ENCODE peak calls at places on chromosomes 12 and 14, in four cellular contexts. P is cerebellum, E is activated T-cell treated with anti-CD3 and anti-CD28 coated beads for 24 hours, X is brain microvascular endothelial cell. C is an unnamed sample.

GRCh38 chr12:122079532-122080081 is 1.1 kb downstream of the MLXIP start:
- DNase-seq in P (no peak), E (no peak), X (no peak), C (no peak)

GRCh38 chr14:100164808-100165207 is 5.4 kb upstream of the DEGS2 start:
- DNase-seq in P (no peak), E (no peak), X (no peak), C (no peak)

GRCh38 chr14:47919334-47919846 is 244.0 kb upstream of the MDGA2 start:
- DNase-seq in P (no peak), E (no peak), X (no peak), C (no peak)

GRCh38 chr12:1069846-1070245 is 78.8 kb downstream of the ERC1 start:
- DNase-seq in P (no peak), E (no peak), X (no peak), C (no peak)

GRCh38 chr14:39396448-39396847 is 35.8 kb downstream of the FBXO33 start:
- DNase-seq in P (no peak), E (no peak), X (no peak), C (no peak)

GRCh38 chr14:33556382-33557121 is 394.3 kb downstream of the EGLN3 start:
- DNase-seq in P (no peak), E (no peak), X (no peak), C (no peak)

GRCh38 chr14:67768219-67768618 is 48.2 kb downstream of the ZFYVE26 start:
- DNase-seq in P (no peak), E (no peak), X (no peak), C (no peak)

GRCh38 chr14:101739446-101740141 is 21.9 kb upstream of the PPP2R5C start:
- DNase-seq in P (no peak), E (no peak), X (no peak), C (no peak)

GRCh38 chr14:103072595-103073366 is 11.2 kb upstream of the LBHD2 start:
- DNase-seq in P (no peak), E (no peak), X (no peak), C (no peak)

GRCh38 chr12:23906329-23906728 is 43.1 kb downstream of the SOX5 start:
- DNase-seq in P (no peak), E (no peak), X (peak), C (no peak)

GRCh38 chr14:24315807-24316596 is 4.7 kb downstream of the LTB4R start:
- DNase-seq in P (peak), E (no peak), X (no peak), C (no peak)

GRCh38 chr14:90194706-90195105 is 61.6 kb upstream of the PSMC1 start:
- DNase-seq in P (no peak), E (no peak), X (no peak), C (no peak)

GRCh38 chr12:106149096-106149784 is 10.5 kb upstream of the NUAK1 start:
- DNase-seq in P (no peak), E (no peak), X (no peak), C (peak)

GRCh38 chr14:88227693-88228092 is 95.4 kb downstream of the KCNK10 start:
- DNase-seq in P (no peak), E (no peak), X (no peak), C (no peak)

GRCh38 chr12:22100952-22101748 is 55.1 kb downstream of the CMAS start:
- DNase-seq in P (no peak), E (peak), X (peak), C (peak)

GRCh38 chr14:101412741-101413140 is 148.6 kb upstream of the DIO3 start:
- DNase-seq in P (no peak), E (no peak), X (no peak), C (no peak)

GRCh38 chr12:81245918-81246611 is 168.2 kb downstream of the ACSS3 start:
- DNase-seq in P (no peak), E (no peak), X (no peak), C (peak)

GRCh38 chr12:52259850-52260249 is 14.6 kb upstream of the KRT86 start:
- DNase-seq in P (no peak), E (no peak), X (no peak), C (no peak)

GRCh38 chr14:70995671-70996070 is 88.4 kb downstream of the PCNX1 start:
- DNase-seq in P (no peak), E (no peak), X (no peak), C (no peak)

GRCh38 chr12:106233011-106233410 is 14.8 kb downstream of the CKAP4 start:
- DNase-seq in P (no peak), E (no peak), X (no peak), C (no peak)

GRCh38 chr12:125564753-125565152 is 499.5 kb downstream of the AACS start:
- DNase-seq in P (no peak), E (no peak), X (no peak), C (no peak)

GRCh38 chr14:83960832-83961512 is 1569.0 kb upstream of the FLRT2 start:
- DNase-seq in P (no peak), E (no peak), X (no peak), C (no peak)

GRCh38 chr14:105386581-105387529 is 11.5 kb upstream of the TEX22 start:
- DNase-seq in P (no peak), E (no peak), X (no peak), C (no peak)

GRCh38 chr12:1936406-1937320 is 18.2 kb upstream of the CACNA2D4 start:
- DNase-seq in P (peak), E (no peak), X (peak), C (peak)